ENCODE peak calls at places on chromosomes 2 and 18, in six cellular contexts. L is PC-3; E is stimulated activated CD8-positive, alpha-beta memory T cell treated with anti-CD3 and anti-CD28 coated beads, Interleukin-2, amount 100 ng/mL, for 1 hour; A is hepatocyte; K is CD8-positive, alpha-beta T cell; R is HEK293T. P is an unnamed sample.
A peak's percentile ranks its signal among the peaks of the same experiment; 100 is the strongest.

GRCh38 chr2:157182204-157182709 is 75.2 kb upstream of the GALNT5 start:
- DNase-seq in K (no peak), R (no peak), A (no peak), L (no peak), E (no peak), P (no peak)

GRCh38 chr2:238003234-238004032 is 36.6 kb downstream of the UBE2F start:
- DNase-seq in A (no peak), L (no peak), E (no peak), R (no peak), K (no peak), P (peak; percentile 8)

GRCh38 chr2:189261431-189261841 is 81.9 kb upstream of the COL5A2 start:
- DNase-seq in R (no peak), L (peak; percentile 97), A (no peak), K (no peak), E (no peak), P (peak; percentile 15)

GRCh38 chr18:47054369-47054768 is 18.9 kb upstream of the ELOA2 start:
- DNase-seq in R (no peak), L (no peak), A (no peak), K (no peak), E (no peak), P (no peak)

GRCh38 chr2:25529034-25529433 is 144.3 kb downstream of the DTNB start:
- DNase-seq in R (no peak), A (no peak), K (no peak), E (no peak), L (no peak), P (no peak)

GRCh38 chr2:10700078-10700803 is 10.5 kb upstream of the NOL10 start:
- DNase-seq in R (no peak), A (no peak), L (peak; percentile 27), K (no peak), E (no peak), P (no peak)

GRCh38 chr2:111919794-111920608 is 21.6 kb downstream of the MERTK start:
- DNase-seq in K (no peak), R (no peak), E (no peak), L (peak; percentile 70), A (peak; percentile 80), P (no peak)

GRCh38 chr2:121038431-121038830 is 246.6 kb downstream of the TFCP2L1 start:
- DNase-seq in A (no peak), R (no peak), L (no peak), K (no peak), E (no peak), P (no peak)

GRCh38 chr2:197158591-197159550 is 151.7 kb downstream of the ANKRD44 start:
- DNase-seq in A (no peak), K (no peak), L (peak; percentile 55), R (no peak), E (no peak), P (no peak)

GRCh38 chr2:137838255-137839092 is 125.8 kb upstream of the HNMT start:
- DNase-seq in E (no peak), R (peak; percentile 65), L (peak; percentile 68), A (peak; percentile 71), K (no peak), P (peak; percentile 35)

GRCh38 chr18:56651771-56652092 is 573 bp downstream of the WDR7 start:
- DNase-seq in A (no peak), K (no peak), R (no peak), L (peak; percentile 8), E (no peak), P (no peak)

GRCh38 chr18:50051288-50051687 is 143.7 kb downstream of the MYO5B start:
- DNase-seq in K (no peak), E (no peak), L (peak; percentile 36), R (peak; percentile 12), A (peak; percentile 33), P (no peak)